ENCODE peak calls at places on chromosomes 12 and 14, in nine cellular contexts. D is Peyer's patch, B is foreskin fibroblast, I is cardiac muscle cell, P is WERI-Rb-1, Q is AG09309, R is AG04450, L is bronchial epithelial cell, Z is HCT116. T is an unnamed sample.

GRCh38 chr14:23697689-23698088 is 61.5 kb downstream of the DHRS2 start:
- DNase-seq in L (no peak), Z (no peak), Q (no peak), I (no peak), P (no peak), B (no peak), D (no peak), R (no peak), T (no peak)

GRCh38 chr12:10170199-10170598 is 1.7 kb downstream of the OLR1 start:
- DNase-seq in P (no peak), Z (no peak), Q (no peak), D (no peak), L (peak), R (no peak), B (no peak), I (no peak), T (no peak)

GRCh38 chr14:90576981-90577660 is 180.3 kb downstream of the CALM1 start:
- DNase-seq in Z (no peak), D (no peak), I (no peak), L (no peak), Q (no peak), R (no peak), P (no peak), B (no peak), T (peak)

GRCh38 chr12:92971869-92972524 is 42.9 kb upstream of the EEA1 start:
- DNase-seq in B (peak), Q (peak), L (peak), R (peak), Z (no peak), I (peak), D (no peak), P (no peak), T (peak)

GRCh38 chr14:106185837-106186233 is 659.5 kb downstream of the TMEM121 start:
- DNase-seq in D (peak), R (no peak), L (no peak), Z (no peak), P (peak), I (no peak), Q (no peak), B (no peak), T (no peak)

GRCh38 chr12:91574975-91575374 is 392.4 kb upstream of the DCN start:
- DNase-seq in B (no peak), L (no peak), D (no peak), P (no peak), Q (no peak), R (no peak), Z (no peak), I (no peak), T (no peak)

GRCh38 chr12:131282292-131283080 is 328.8 kb downstream of the ADGRD1 start:
- DNase-seq in Z (no peak), D (peak), I (no peak), B (no peak), R (no peak), L (no peak), P (no peak), Q (no peak), T (no peak)

GRCh38 chr14:98138666-98139065 is 1133.3 kb downstream of the BCL11B start:
- DNase-seq in P (peak), B (no peak), I (peak), Z (peak), D (peak), R (no peak), L (peak), Q (no peak), T (peak)

GRCh38 chr12:132288516-132289188 is 40.7 kb downstream of the GALNT9 start:
- DNase-seq in P (no peak), B (no peak), R (no peak), D (no peak), L (no peak), Z (no peak), Q (no peak), I (no peak), T (no peak)

GRCh38 chr14:65444230-65444629 is 31.7 kb downstream of the FUT8 start:
- DNase-seq in Z (no peak), D (no peak), P (no peak), B (no peak), R (no peak), L (peak), Q (no peak), I (no peak), T (no peak)

GRCh38 chr12:132429122-132429931 is 60.6 kb upstream of the FBRSL1 start:
- DNase-seq in R (no peak), Z (no peak), D (no peak), B (no peak), Q (no peak), L (no peak), P (peak), I (peak), T (no peak)

GRCh38 chr14:72444701-72445100 is 449.2 kb downstream of the DPF3 start:
- DNase-seq in L (peak), Z (no peak), B (no peak), P (no peak), I (no peak), D (no peak), R (no peak), Q (no peak), T (peak)

GRCh38 chr12:2624543-2625266 is 170.1 kb upstream of the FKBP4 start:
- DNase-seq in B (peak), L (peak), I (peak), Z (peak), P (peak), R (no peak), D (no peak), Q (no peak), T (peak)

GRCh38 chr14:104820669-104821228 is 19.8 kb downstream of the ZBTB42 start:
- DNase-seq in Z (no peak), I (peak), R (peak), Q (no peak), B (peak), L (peak), P (peak), D (peak), T (peak)

GRCh38 chr14:54727929-54728328 is 161.0 kb downstream of the SAMD4A start:
- DNase-seq in L (no peak), Q (no peak), B (peak), I (no peak), P (no peak), D (no peak), Z (no peak), R (no peak), T (peak)

GRCh38 chr12:88703790-88704189 is 123.5 kb upstream of the KITLG start:
- DNase-seq in D (no peak), I (peak), Q (no peak), L (no peak), P (no peak), B (no peak), R (no peak), Z (no peak), T (no peak)

GRCh38 chr12:65155784-65156183 is 13.6 kb upstream of the LEMD3 start:
- DNase-seq in P (no peak), Q (no peak), Z (no peak), L (no peak), B (no peak), I (no peak), R (no peak), D (no peak), T (no peak)

GRCh38 chr12:91743727-91744126 is 401.9 kb downstream of the BTG1 start:
- DNase-seq in I (no peak), D (no peak), P (no peak), B (no peak), Q (no peak), R (no peak), L (no peak), Z (no peak), T (no peak)

GRCh38 chr12:98656289-98657101 is 11.4 kb downstream of the APAF1 start:
- DNase-seq in B (no peak), D (no peak), P (no peak), Q (no peak), R (no peak), I (no peak), Z (no peak), L (peak), T (no peak)

GRCh38 chr14:59107819-59108218 is 80.6 kb upstream of the DAAM1 start:
- DNase-seq in Q (no peak), P (no peak), L (no peak), R (no peak), B (no peak), Z (no peak), D (peak), I (no peak), T (no peak)

GRCh38 chr12:65194949-65195348 is 25.6 kb downstream of the LEMD3 start:
- DNase-seq in Z (no peak), B (no peak), Q (no peak), I (no peak), R (no peak), L (no peak), P (no peak), D (no peak), T (no peak)

GRCh38 chr14:64806202-64806861 is 73.4 kb downstream of the SPTB start:
- DNase-seq in P (no peak), I (peak), R (peak), L (peak), Q (no peak), B (peak), D (no peak), Z (no peak), T (peak)

DNA sequence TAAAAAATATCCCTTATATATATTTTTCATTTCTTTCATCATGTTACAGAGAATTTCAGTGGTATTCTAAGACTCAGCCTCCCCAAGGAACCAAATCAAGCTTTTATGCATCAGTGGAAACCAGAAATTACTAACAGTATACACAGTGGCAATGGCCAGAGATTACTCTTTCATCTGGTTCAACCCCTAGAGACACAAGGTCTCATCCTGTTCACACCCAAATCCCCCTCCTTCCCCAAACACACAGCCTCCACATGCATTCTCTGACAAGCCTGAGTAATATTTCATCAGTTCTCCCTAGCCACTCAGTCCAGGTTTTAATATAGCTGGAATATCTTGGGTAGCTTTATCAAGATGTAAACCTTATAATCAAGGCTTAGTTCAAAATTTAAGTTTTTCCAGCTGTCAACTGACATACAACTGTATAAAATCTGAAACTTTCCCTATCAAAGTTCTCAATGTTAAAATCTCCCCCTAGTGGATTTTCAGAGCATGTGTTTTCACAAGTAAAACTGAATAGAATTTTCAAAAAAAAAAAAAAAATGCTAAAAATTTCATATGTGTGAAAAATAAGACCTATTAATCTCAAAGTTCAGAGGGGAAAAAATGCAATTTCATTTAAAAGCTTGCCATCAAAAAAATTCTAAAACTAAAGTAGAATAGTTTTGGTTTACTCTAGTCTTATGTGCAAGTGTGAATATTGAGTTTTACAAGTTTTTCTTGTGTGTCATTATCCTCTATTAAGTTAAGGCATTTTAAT is 10.5 kb upstream of the SSTR1 start:
- DNase-seq in P (no peak), I (peak), D (no peak), Q (no peak), B (no peak), L (no peak), Z (no peak), R (no peak), T (peak)
- TF ChIP-seq CTCF in P (no peak), I (peak), D (no peak), Q (peak), B (peak), L (peak), Z (peak), R (peak), T (peak)

GRCh38 chr12:115394498-115395220 is 710.7 kb upstream of the TBX3 start:
- DNase-seq in P (no peak), Z (no peak), D (no peak), Q (no peak), L (peak), B (no peak), I (no peak), R (no peak), T (peak)
- H3K4me3 ChIP-seq in P (no peak), Z (no peak), D (no peak), Q (no peak), L (no peak), B (no peak), I (no peak), R (no peak), T (no peak)

GRCh38 chr14:100663528-100664052 is 63.1 kb upstream of the DLK1 start:
- DNase-seq in D (no peak), R (no peak), Z (no peak), I (no peak), P (no peak), L (no peak), B (no peak), Q (no peak), T (no peak)
- TF ChIP-seq CTCF in D (no peak), R (no peak), Z (no peak), I (no peak), P (no peak), L (no peak), B (no peak), Q (no peak), T (no peak)

DNA sequence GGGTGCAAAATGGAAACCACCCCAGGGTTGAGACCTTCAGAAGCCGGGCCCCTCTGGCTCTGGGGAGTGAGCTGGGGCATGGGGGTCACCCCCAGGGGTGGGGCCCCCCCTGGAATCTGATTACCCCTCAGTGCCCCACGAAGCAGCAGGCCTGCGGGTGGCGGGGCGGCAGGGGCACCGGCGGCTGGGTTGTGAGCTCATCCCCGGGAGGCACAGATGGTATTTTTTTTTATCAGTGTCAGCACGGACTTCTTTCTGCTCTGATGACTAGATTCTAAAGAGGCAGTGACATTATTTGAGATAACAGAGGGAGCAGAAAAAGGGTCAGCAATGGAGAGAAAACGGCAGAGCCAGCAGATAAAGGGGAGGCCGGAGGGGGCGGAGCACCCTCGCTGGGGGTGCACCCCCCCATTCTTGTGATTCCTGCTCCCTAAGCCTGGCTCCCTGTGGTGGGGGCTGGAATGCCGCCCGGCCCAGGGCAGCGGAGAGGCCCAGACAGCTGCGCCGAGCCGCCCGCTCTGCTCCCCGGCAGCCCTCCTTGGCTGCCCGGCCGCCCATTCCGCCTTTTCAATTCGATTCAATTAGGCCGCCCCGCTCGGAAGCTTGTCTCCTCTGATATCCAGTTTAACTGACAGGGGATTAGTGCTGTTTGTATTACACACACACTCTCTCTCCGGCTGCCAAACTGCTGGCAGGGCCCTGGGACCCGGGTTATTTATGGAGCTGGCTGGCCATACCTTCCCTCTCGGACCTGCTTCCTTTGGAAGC is 32.9 kb downstream of the MVK start:
- DNase-seq in Q (no peak), B (no peak), P (peak), I (peak), D (no peak), Z (no peak), L (no peak), R (no peak), T (no peak)
- H3K4me3 ChIP-seq in Q (no peak), B (no peak), P (peak), I (no peak), D (no peak), Z (no peak), L (no peak), R (no peak), T (no peak)

T was measured in fibroblast of mammary gland.